ENCODE peak calls at places on chromosome 15, in seven cellular contexts. I, X, D, A, B, J and Z are unnamed samples.

GRCh38 chr15:38127306-38127731 is 125.3 kb upstream of the SPRED1 start:
- DNase-seq in X (no peak), A (peak), I (no peak), J (no peak), D (peak), B (no peak), Z (no peak)

GRCh38 chr15:72198410-72199270 is 1.1 kb upstream of the GRAMD2A start:
- DNase-seq in A (no peak), B (no peak), X (no peak), D (no peak), I (no peak), J (no peak), Z (no peak)

GRCh38 chr15:59191855-59192237 is 14.8 kb upstream of the LDHAL6B start:
- DNase-seq in D (peak), I (no peak), X (no peak), A (peak), B (no peak), J (no peak), Z (no peak)

GRCh38 chr15:40338921-40339620 is 1.7 kb downstream of the CCDC9B start:
- DNase-seq in I (peak), D (peak), X (peak), B (peak), J (no peak), A (peak), Z (peak)

GRCh38 chr15:50202003-50202402 is 20.0 kb downstream of the SLC27A2 start:
- DNase-seq in D (no peak), X (no peak), I (no peak), A (no peak), J (no peak), B (no peak), Z (no peak)

GRCh38 chr15:52284164-52284563 is 11.4 kb downstream of the MYO5C start:
- DNase-seq in J (no peak), D (peak), A (peak), B (no peak), I (no peak), X (no peak), Z (peak)

GRCh38 chr15:87743557-87743956 is 513.0 kb downstream of the NTRK3 start:
- DNase-seq in D (no peak), I (no peak), X (no peak), A (peak), B (no peak), J (no peak), Z (no peak)

GRCh38 chr15:62658498-62658897 is 384.0 kb upstream of the TPM1 start:
- DNase-seq in I (no peak), D (no peak), X (peak), J (no peak), A (no peak), B (no peak), Z (peak)

GRCh38 chr15:22888120-22888859 is 49.8 kb downstream of the NIPA2 start:
- DNase-seq in A (peak), X (no peak), I (no peak), B (no peak), D (peak), J (no peak), Z (peak)

GRCh38 chr15:28975766-28976179 is 90.0 kb downstream of the APBA2 start:
- DNase-seq in X (no peak), D (peak), I (no peak), B (no peak), A (peak), J (peak), Z (peak)

GRCh38 chr15:41827880-41828746 is at the start of gene JMJD7:
- DNase-seq in A (peak), X (peak), D (peak), B (peak), I (peak), J (peak), Z (peak)

GRCh38 chr15:75065851-75066509 is 42.6 kb downstream of the PPCDC start:
- DNase-seq in X (no peak), A (no peak), I (no peak), B (no peak), J (peak), D (no peak), Z (no peak)

GRCh38 chr15:31442203-31443090 is 115.8 kb downstream of the KLF13 start:
- DNase-seq in D (peak), A (peak), X (no peak), B (no peak), J (no peak), I (no peak), Z (no peak)

GRCh38 chr15:68503791-68504720 is 72.1 kb upstream of the ITGA11 start:
- DNase-seq in A (peak), X (peak), J (no peak), D (no peak), I (no peak), B (no peak), Z (no peak)

GRCh38 chr15:69499521-69500201 is 47.0 kb downstream of the RPLP1 start:
- DNase-seq in D (no peak), X (no peak), I (no peak), A (no peak), J (no peak), B (no peak), Z (no peak)

GRCh38 chr15:52651114-52651513 is 28.1 kb downstream of the ATOSA start:
- DNase-seq in I (no peak), B (no peak), J (no peak), D (no peak), A (no peak), X (no peak), Z (no peak)

GRCh38 chr15:50425219-50425618 is 1.0 kb downstream of the USP8 start:
- DNase-seq in A (no peak), X (no peak), D (no peak), J (no peak), I (no peak), B (no peak), Z (no peak)

GRCh38 chr15:40346579-40347558 is 4.0 kb upstream of the PHGR1 start:
- DNase-seq in X (no peak), I (no peak), D (no peak), J (no peak), B (no peak), A (no peak), Z (no peak)

GRCh38 chr15:25501828-25502446 is 63.1 kb upstream of the UBE3A start:
- DNase-seq in I (no peak), B (no peak), X (no peak), J (no peak), D (peak), A (peak), Z (no peak)

GRCh38 chr15:92068121-92068520 is 214.6 kb downstream of the SLCO3A1 start:
- DNase-seq in B (no peak), J (no peak), I (no peak), X (no peak), D (no peak), A (peak), Z (no peak)

GRCh38 chr15:68464451-68465090 is 32.6 kb upstream of the ITGA11 start:
- DNase-seq in J (no peak), B (no peak), I (no peak), X (no peak), A (peak), D (no peak), Z (no peak)

GRCh38 chr15:95594496-95594895 is 736.0 kb upstream of the NR2F2 start:
- DNase-seq in B (no peak), I (no peak), J (no peak), X (no peak), D (no peak), A (no peak), Z (no peak)

DNA sequence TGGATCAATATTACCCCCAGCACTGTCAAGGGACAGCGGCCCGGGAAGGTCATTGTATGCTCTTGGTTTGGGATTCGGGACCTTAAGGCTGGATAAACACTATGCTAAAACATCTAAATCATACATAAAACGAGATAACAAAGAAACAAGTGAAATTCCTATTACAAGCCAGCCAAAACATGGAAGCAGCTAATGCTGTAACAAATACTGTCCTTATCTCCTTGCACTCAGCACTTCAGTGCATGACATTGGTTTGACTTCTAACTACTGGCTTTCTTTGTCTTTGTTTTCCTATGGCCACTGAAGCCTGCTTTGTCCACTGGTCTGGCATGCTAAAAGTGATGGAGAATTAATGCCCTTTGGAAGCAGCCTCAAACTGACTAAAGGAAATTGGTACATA is 516.4 kb upstream of the DPH6 start:
- DNase-seq in A (no peak), B (no peak), X (no peak), D (no peak), J (no peak), I (no peak), Z (no peak)
- TF ChIP-seq POLR2A in A (no peak), B (no peak), X (no peak), D (no peak), J (no peak), I (no peak), Z (no peak)

DNA sequence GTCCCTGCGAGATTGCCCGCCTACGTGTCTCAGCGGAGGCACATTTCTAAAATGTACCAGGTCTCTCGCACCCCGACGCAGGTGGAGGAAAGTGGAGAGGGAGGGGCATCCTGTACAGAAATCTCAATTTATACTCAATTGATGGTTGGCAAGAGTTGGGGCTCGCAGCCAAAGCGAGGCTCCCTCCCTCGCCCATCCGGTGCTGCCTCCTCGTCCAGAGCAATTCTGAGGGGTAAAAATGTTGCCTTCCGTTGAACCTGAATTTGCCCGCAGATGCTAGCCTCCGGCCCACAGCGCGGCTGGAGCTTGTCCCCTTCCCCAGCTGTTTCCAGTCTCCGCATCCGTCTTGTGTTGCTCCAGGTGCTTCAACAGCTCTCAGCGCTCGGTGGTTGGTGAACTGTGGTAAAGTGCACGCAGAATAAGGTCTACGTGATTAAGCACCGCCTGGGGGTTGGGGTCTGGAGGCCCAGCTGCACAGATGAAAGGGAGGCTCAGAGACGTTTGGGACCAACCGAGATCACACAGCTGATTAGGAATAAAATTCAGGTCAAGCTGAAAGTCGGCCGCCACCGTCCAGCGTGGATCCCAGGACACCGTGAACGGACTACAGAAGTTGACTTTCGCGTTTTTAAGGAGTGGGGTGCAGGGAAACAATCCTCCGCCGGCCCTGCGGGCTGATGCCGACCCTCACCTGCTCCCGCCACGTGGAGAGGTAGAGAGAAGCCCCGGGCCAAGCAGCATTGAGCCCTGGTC is 841 bp upstream of the POLG start:
- DNase-seq in D (no peak), B (peak), A (no peak), J (peak), X (no peak), I (peak), Z (peak)
- TF ChIP-seq POLR2A in D (no peak), B (no peak), A (no peak), J (no peak), X (no peak), I (no peak), Z (no peak)

DNA sequence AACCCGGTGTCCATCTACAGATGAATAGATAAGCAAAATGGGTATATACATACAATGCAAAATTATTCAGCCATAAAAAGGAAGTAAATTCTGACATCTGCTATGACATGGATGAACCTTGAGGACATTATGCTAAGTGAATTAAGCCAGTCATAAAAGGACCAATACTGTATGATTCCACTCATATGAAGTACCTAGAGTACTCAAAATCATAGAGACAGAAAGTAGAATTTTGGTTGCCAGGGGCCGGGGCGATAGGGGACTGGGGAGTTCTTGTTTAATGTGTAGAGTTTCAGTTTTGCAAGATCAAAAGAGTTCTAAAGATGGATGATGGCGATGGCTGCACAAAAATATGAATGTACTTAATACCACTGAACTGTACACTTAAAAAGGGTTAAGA is 10.3 kb downstream of the EID1 start:
- DNase-seq in X (no peak), B (no peak), D (no peak), I (no peak), J (no peak), A (no peak), Z (no peak)
- TF ChIP-seq POLR2A in X (no peak), B (no peak), D (no peak), I (no peak), J (no peak), A (no peak), Z (no peak)

DNA sequence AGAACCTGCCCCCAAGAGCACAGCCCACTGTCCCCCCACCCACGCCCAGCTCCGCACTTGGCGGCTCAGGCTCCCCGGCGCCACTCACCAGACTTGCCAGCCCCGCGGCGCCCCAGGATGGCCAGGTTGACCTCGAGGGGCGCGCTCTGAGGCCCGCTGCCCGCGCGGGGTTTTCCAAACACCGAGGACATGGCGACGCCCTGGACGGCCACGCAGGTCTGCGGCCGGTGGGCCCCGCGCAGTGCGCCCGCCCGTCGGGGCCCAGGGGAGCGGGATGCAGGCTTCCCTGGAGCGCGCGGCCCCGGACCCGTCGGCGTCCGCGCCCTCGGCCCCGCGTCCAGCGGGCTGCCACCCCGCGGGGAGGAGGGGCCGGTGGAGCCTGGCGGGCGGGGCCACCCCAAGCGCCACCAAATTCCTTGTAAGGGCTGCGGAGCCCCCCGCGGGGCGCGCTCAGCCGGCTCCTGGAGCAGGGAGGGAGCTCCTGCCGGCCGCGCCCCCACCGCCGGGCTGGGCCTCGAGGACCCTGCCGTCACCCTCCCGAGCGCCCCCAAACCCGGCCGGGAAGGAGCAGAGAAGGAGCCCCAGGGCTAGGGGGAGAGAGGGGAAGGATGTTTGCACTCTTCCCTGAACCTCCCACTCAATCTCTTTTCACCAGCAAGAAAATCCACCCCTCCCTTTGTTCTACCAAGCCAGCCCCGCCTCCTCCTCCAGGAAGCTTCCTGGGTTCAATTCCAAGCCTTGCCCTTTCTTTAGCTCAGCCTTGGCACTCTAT is at the start of gene RASL12:
- DNase-seq in A (no peak), X (no peak), J (no peak), B (no peak), I (peak), D (no peak), Z (no peak)
- TF ChIP-seq POLR2A in A (no peak), X (peak), J (no peak), B (no peak), I (peak), D (no peak), Z (no peak)

DNA sequence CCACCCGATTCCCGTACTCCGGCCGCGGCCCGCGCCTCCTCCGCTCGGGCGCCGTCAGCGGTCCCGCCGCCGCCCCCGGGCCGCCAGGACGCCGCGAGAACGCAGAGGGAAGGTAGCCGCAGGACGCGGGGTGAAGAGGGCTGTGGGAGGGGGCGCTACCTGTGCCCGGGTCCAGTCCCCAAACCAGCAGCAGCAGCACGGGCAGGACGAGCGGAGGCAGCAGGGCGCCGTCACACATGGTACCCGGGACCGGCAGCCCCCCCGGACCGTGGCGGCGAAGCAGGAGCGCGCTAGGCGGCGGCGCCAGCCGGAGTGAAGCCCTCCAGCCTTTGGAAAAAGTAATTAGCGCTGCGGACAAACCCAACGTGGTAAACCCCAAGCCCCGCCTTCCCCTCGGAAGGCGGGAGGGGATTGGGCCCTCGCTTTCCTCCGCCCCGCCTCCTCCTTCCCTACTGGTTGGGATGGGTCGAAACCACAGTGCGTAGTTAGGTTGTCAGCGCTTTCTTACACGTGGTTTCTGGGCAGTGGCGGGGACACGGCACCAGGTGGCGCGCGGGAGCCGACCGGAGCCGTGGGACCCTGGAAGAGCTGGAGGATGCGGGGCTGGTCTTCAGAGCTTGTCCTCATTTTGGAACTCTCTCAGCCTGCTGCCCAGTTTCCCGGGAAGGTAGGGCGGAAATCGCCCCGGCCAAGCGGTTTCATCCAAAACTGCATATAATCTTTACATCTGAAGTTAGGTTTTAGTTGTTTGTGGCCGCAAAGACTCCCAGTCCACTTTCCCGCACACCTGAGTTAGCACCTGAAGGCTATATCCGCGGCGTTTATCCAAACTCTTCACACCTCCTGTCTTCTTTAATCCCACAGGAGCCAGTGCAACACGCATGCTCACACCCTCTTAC is at the start of gene ADAMTS17:
- DNase-seq in D (peak), A (peak), B (peak), J (peak), I (peak), X (peak), Z (no peak)
- TF ChIP-seq POLR2A in D (no peak), A (no peak), B (peak), J (peak), I (peak), X (peak), Z (no peak)

DNA sequence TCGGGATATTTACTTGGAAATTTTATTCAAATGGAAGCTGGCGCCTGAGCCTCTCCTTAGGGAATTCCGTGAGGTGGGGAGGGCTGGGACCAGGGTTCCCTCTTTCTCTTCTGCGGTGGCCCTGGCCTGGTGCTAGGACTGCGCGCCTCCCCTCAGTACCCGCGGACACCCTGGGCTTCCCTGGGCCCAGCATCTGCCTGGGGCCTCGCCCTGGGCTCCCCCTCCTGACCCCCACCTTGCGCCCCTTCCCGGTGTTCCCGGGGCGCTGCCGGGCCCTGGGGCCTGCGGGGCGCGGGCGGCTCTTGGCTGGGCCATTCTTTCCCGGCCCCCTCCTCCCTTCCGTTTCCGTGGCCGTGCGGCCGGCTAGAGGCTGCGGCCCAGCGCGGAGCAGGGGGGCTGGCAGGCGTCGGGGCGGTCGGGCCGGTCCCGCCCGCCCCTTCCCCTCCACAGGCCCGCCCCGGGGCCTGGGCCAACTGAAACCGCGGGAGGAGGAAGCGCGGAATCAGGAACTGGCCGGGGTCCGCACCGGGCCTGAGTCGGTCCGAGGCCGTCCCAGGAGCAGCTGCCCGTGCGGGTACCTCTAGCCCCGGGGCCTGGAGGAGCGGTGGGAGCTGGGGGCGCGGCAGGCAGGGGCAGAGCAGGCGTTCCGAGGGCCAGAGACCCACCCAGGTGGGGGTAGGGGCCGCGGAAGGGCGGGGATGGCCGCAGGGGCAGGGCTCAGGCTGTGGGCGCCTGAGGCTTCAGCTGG is at the start of gene FES:
- DNase-seq in X (peak), B (peak), J (peak), D (no peak), I (peak), A (peak), Z (no peak)
- TF ChIP-seq POLR2A in X (peak), B (no peak), J (peak), D (no peak), I (peak), A (no peak), Z (no peak)

GRCh38 chr15:54659668-54660067 is 537.1 kb downstream of the RSL24D1 start:
- DNase-seq in I (no peak), X (no peak), B (no peak), A (no peak), J (no peak), D (no peak), Z (no peak)

DNA sequence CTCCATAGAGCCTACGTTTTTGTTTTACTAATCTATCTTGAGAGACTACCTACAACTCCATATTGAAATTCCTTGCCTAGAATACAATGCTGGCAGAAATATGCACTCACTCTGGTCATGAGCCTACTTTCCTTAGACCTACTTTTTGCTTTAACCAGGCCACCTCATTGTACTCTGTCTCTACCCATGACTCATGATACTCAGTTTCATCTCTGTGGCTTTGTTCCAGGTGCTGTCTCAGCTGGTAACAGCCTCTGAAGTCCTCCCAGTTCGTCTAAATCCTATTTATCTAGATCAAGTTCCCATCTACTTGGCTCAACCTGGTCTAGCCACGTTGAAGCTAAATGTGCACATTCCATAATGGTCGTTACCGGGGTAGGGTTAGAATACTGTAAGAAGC is 536.4 kb downstream of the RSL24D1 start:
- DNase-seq in D (no peak), I (no peak), X (no peak), J (no peak), B (no peak), A (no peak), Z (no peak)
- TF ChIP-seq POLR2A in D (no peak), I (no peak), X (no peak), J (no peak), B (no peak), A (no peak), Z (no peak)